ENCODE peak calls at places on chromosomes 12 and 14, in nine cellular contexts. One of them, this sample, is unnamed. For H3K4me1, the result is how much of the 10 kb centered on the place peaks cover.

GRCh38 chr12:28958553-28959195 is 190.4 kb upstream of the FAR2 start:
- DNase-seq in CD8-positive, alpha-beta T cell: no peak
- DNase-seq in MM.1S: no peak
- DNase-seq in CD8-positive, alpha-beta memory T cell: no peak
- DNase-seq in CD4-positive, alpha-beta memory T cell: no peak
- DNase-seq in heart left ventricle: no peak
- DNase-seq in A549: no peak
- DNase-seq in heart right ventricle: no peak
- DNase-seq in hepatocyte: no peak
- DNase-seq in this sample: no peak

GRCh38 chr14:94373708-94374107 is 14.7 kb downstream of the SERPINA1 start:
- DNase-seq in heart right ventricle: no peak
- DNase-seq in heart left ventricle: no peak
- DNase-seq in A549: peak
- DNase-seq in hepatocyte: no peak
- DNase-seq in CD8-positive, alpha-beta T cell: no peak
- DNase-seq in MM.1S: no peak
- DNase-seq in CD4-positive, alpha-beta memory T cell: no peak
- DNase-seq in CD8-positive, alpha-beta memory T cell: no peak
- DNase-seq in this sample: no peak

GRCh38 chr12:113276306-113276705 is 55.0 kb downstream of the TPCN1 start:
- DNase-seq in heart left ventricle: no peak
- DNase-seq in heart right ventricle: no peak
- DNase-seq in MM.1S: no peak
- DNase-seq in hepatocyte: no peak
- DNase-seq in CD4-positive, alpha-beta memory T cell: no peak
- DNase-seq in CD8-positive, alpha-beta memory T cell: no peak
- DNase-seq in CD8-positive, alpha-beta T cell: no peak
- DNase-seq in A549: no peak
- DNase-seq in this sample: no peak

GRCh38 chr12:23771230-23771949 is 178.1 kb downstream of the SOX5 start:
- DNase-seq in CD8-positive, alpha-beta memory T cell: no peak
- DNase-seq in MM.1S: no peak
- DNase-seq in heart left ventricle: peak
- DNase-seq in CD8-positive, alpha-beta T cell: no peak
- DNase-seq in hepatocyte: peak
- DNase-seq in heart right ventricle: peak
- DNase-seq in CD4-positive, alpha-beta memory T cell: no peak
- DNase-seq in A549: no peak
- DNase-seq in this sample: peak

GRCh38 chr14:88229428-88229827 is 93.6 kb downstream of the KCNK10 start:
- DNase-seq in hepatocyte: no peak
- DNase-seq in CD4-positive, alpha-beta memory T cell: no peak
- DNase-seq in heart right ventricle: no peak
- DNase-seq in CD8-positive, alpha-beta T cell: no peak
- DNase-seq in CD8-positive, alpha-beta memory T cell: no peak
- DNase-seq in A549: no peak
- DNase-seq in MM.1S: no peak
- DNase-seq in heart left ventricle: no peak
- DNase-seq in this sample: no peak

GRCh38 chr12:105369014-105369413 is 38.5 kb downstream of the C12orf75 start:
- DNase-seq in CD8-positive, alpha-beta T cell: no peak
- DNase-seq in A549: no peak
- DNase-seq in CD4-positive, alpha-beta memory T cell: no peak
- DNase-seq in hepatocyte: no peak
- DNase-seq in heart left ventricle: no peak
- DNase-seq in MM.1S: no peak
- DNase-seq in CD8-positive, alpha-beta memory T cell: no peak
- DNase-seq in heart right ventricle: no peak
- DNase-seq in this sample: peak

GRCh38 chr14:99522457-99522891 is 41.3 kb downstream of the CCNK start:
- DNase-seq in MM.1S: no peak
- DNase-seq in heart left ventricle: peak
- DNase-seq in heart right ventricle: no peak
- DNase-seq in hepatocyte: peak
- DNase-seq in CD8-positive, alpha-beta memory T cell: no peak
- DNase-seq in CD8-positive, alpha-beta T cell: no peak
- DNase-seq in CD4-positive, alpha-beta memory T cell: no peak
- DNase-seq in A549: peak
- DNase-seq in this sample: peak

GRCh38 chr12:42587564-42588307 is 1.8 kb downstream of the PRICKLE1 start:
- DNase-seq in heart left ventricle: no peak
- DNase-seq in CD8-positive, alpha-beta T cell: no peak
- DNase-seq in heart right ventricle: no peak
- DNase-seq in A549: no peak
- DNase-seq in CD8-positive, alpha-beta memory T cell: no peak
- DNase-seq in hepatocyte: peak
- DNase-seq in CD4-positive, alpha-beta memory T cell: no peak
- DNase-seq in MM.1S: no peak
- DNase-seq in this sample: peak

GRCh38 chr14:34873591-34874385 is 1.4 kb downstream of the BAZ1A start:
- DNase-seq in MM.1S: peak
- DNase-seq in heart right ventricle: peak
- DNase-seq in CD8-positive, alpha-beta memory T cell: peak
- DNase-seq in heart left ventricle: peak
- DNase-seq in A549: peak
- DNase-seq in CD8-positive, alpha-beta T cell: peak
- DNase-seq in hepatocyte: peak
- DNase-seq in CD4-positive, alpha-beta memory T cell: peak
- DNase-seq in this sample: peak

GRCh38 chr14:78606111-78606510 is 435.9 kb downstream of the NRXN3 start:
- DNase-seq in CD8-positive, alpha-beta T cell: no peak
- DNase-seq in A549: no peak
- DNase-seq in MM.1S: no peak
- DNase-seq in hepatocyte: no peak
- DNase-seq in heart left ventricle: no peak
- DNase-seq in CD8-positive, alpha-beta memory T cell: no peak
- DNase-seq in heart right ventricle: no peak
- DNase-seq in CD4-positive, alpha-beta memory T cell: no peak
- DNase-seq in this sample: no peak

GRCh38 chr14:69941768-69942742 is 62.8 kb downstream of the SMOC1 start:
- DNase-seq in MM.1S: no peak
- DNase-seq in CD8-positive, alpha-beta memory T cell: no peak
- DNase-seq in CD4-positive, alpha-beta memory T cell: no peak
- DNase-seq in A549: no peak
- DNase-seq in heart left ventricle: no peak
- DNase-seq in CD8-positive, alpha-beta T cell: no peak
- DNase-seq in hepatocyte: peak
- DNase-seq in heart right ventricle: no peak
- DNase-seq in this sample: no peak

GRCh38 chr14:100402631-100403030 is 79.5 kb downstream of the SLC25A47 start:
- DNase-seq in A549: no peak
- DNase-seq in heart right ventricle: no peak
- DNase-seq in MM.1S: no peak
- DNase-seq in CD8-positive, alpha-beta T cell: no peak
- DNase-seq in heart left ventricle: no peak
- DNase-seq in hepatocyte: no peak
- DNase-seq in CD8-positive, alpha-beta memory T cell: no peak
- DNase-seq in CD4-positive, alpha-beta memory T cell: no peak
- DNase-seq in this sample: no peak

GRCh38 chr14:53391631-53392030 is 238.5 kb upstream of the DDHD1 start:
- DNase-seq in CD4-positive, alpha-beta memory T cell: no peak
- DNase-seq in CD8-positive, alpha-beta memory T cell: no peak
- DNase-seq in A549: no peak
- DNase-seq in heart right ventricle: no peak
- DNase-seq in CD8-positive, alpha-beta T cell: no peak
- DNase-seq in MM.1S: no peak
- DNase-seq in heart left ventricle: no peak
- DNase-seq in hepatocyte: no peak
- DNase-seq in this sample: no peak

GRCh38 chr14:53793790-53794560 is 162.7 kb downstream of the BMP4 start:
- DNase-seq in CD8-positive, alpha-beta memory T cell: no peak
- DNase-seq in CD4-positive, alpha-beta memory T cell: no peak
- DNase-seq in hepatocyte: no peak
- DNase-seq in MM.1S: no peak
- DNase-seq in heart right ventricle: no peak
- DNase-seq in A549: peak
- DNase-seq in heart left ventricle: no peak
- DNase-seq in CD8-positive, alpha-beta T cell: no peak
- DNase-seq in this sample: no peak

GRCh38 chr12:22283006-22283506 is 51.5 kb downstream of the ST8SIA1 start:
- DNase-seq in A549: no peak
- DNase-seq in MM.1S: no peak
- DNase-seq in CD8-positive, alpha-beta memory T cell: no peak
- DNase-seq in heart left ventricle: no peak
- DNase-seq in CD8-positive, alpha-beta T cell: no peak
- DNase-seq in heart right ventricle: no peak
- DNase-seq in hepatocyte: no peak
- DNase-seq in CD4-positive, alpha-beta memory T cell: no peak
- DNase-seq in this sample: no peak

GRCh38 chr14:23555882-23556699 is at the start of gene THTPA:
- DNase-seq in heart right ventricle: peak
- DNase-seq in CD4-positive, alpha-beta memory T cell: peak
- DNase-seq in CD8-positive, alpha-beta memory T cell: peak
- DNase-seq in MM.1S: peak
- DNase-seq in hepatocyte: peak
- DNase-seq in heart left ventricle: peak
- DNase-seq in A549: peak
- DNase-seq in CD8-positive, alpha-beta T cell: peak
- DNase-seq in this sample: peak

GRCh38 chr12:1933342-1933992 is 15.0 kb upstream of the CACNA2D4 start:
- DNase-seq in hepatocyte: no peak
- DNase-seq in CD4-positive, alpha-beta memory T cell: no peak
- DNase-seq in A549: no peak
- DNase-seq in MM.1S: no peak
- DNase-seq in heart right ventricle: no peak
- DNase-seq in heart left ventricle: no peak
- DNase-seq in CD8-positive, alpha-beta T cell: no peak
- DNase-seq in CD8-positive, alpha-beta memory T cell: no peak
- DNase-seq in this sample: no peak
- H3K27ac ChIP-seq in hepatocyte: no peak
- H3K27ac ChIP-seq in CD4-positive, alpha-beta memory T cell: no peak
- H3K27ac ChIP-seq in A549: no peak
- H3K27ac ChIP-seq in MM.1S: no peak
- H3K27ac ChIP-seq in heart right ventricle: no peak
- H3K27ac ChIP-seq in heart left ventricle: no peak
- H3K27ac ChIP-seq in CD8-positive, alpha-beta T cell: no peak
- H3K27ac ChIP-seq in CD8-positive, alpha-beta memory T cell: no peak
- H3K27ac ChIP-seq in this sample: no peak

DNA sequence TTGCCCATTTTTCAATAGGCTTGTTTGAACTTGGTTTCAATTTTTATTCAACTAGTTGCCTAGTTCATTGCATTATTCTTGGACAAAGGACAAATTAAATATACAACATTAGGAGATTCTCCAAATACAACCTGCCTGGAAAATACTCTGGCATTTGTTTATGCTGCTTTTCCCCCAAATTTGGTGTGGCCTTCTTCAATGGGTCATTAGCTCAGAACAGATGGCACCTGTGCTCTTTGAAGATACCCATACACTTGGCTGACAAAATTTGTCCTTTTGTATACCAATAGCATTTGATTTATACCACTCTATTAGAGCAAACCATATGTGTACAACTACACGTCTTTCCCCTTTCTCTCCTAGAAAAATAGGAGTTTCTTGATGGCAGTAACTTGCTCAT is 35.7 kb downstream of the WBP11 start:
- DNase-seq in CD4-positive, alpha-beta memory T cell: no peak
- DNase-seq in heart left ventricle: no peak
- DNase-seq in CD8-positive, alpha-beta T cell: no peak
- DNase-seq in MM.1S: no peak
- DNase-seq in CD8-positive, alpha-beta memory T cell: no peak
- DNase-seq in A549: no peak
- DNase-seq in hepatocyte: no peak
- DNase-seq in heart right ventricle: no peak
- DNase-seq in this sample: no peak
- H3K4me3 ChIP-seq in CD4-positive, alpha-beta memory T cell: no peak
- H3K4me3 ChIP-seq in heart left ventricle: no peak
- H3K4me3 ChIP-seq in CD8-positive, alpha-beta T cell: no peak
- H3K4me3 ChIP-seq in MM.1S: no peak
- H3K4me3 ChIP-seq in CD8-positive, alpha-beta memory T cell: no peak
- H3K4me3 ChIP-seq in A549: no peak
- H3K4me3 ChIP-seq in hepatocyte: peak
- H3K4me3 ChIP-seq in heart right ventricle: no peak
- H3K4me3 ChIP-seq in this sample: no peak

DNA sequence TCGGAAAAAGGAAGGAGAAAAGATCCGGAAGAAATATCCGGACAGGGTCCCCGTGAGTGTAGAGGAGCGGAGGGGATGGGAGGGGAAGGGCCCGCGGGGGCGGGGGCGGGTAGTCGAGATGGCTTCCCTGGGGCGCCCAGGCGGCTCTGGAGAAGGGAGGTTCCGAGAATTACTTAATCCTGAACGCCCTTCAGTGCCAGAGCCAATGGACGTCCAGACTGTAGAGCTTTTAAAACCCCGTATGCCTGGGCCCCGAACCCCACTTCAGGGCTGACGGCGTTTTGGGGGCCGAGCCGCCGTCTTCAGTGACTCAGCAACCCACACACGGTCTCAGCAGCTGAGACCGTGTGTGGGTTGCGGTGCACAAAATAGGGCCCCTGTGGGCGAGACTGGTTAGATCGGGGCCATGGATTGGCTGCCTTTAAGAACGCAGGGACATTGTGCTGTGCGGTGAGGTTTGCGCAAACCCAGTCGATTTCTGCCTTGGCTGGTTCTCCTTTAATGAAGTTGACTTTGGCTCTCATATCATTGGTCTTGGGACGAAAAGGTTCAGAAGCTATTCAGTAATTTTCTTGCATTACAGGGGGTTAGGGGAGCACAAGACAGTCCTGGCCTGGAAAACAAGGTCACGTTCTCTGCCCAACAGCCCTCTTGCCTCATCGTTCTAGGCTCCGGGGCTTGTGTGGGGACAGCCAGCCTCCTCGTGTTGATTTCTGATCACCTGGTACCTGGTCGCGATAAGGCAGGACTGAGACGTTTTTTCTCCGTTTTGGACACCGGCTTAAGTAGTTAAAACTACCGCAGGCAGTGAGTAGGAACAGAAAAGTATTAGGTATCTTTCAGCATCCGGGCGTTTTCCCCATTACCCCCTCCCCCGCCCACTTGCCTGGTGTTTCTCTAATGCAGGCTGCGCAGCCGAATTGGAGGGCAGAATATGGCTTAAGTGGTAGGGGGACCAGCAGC is 772 bp downstream of the GABARAPL1 start:
- DNase-seq in CD4-positive, alpha-beta memory T cell: peak
- DNase-seq in heart right ventricle: peak
- DNase-seq in heart left ventricle: peak
- DNase-seq in CD8-positive, alpha-beta memory T cell: peak
- DNase-seq in A549: peak
- DNase-seq in hepatocyte: peak
- DNase-seq in MM.1S: peak
- DNase-seq in CD8-positive, alpha-beta T cell: peak
- DNase-seq in this sample: peak
- H3K4me1 ChIP-seq in CD4-positive, alpha-beta memory T cell: under half
- H3K4me1 ChIP-seq in heart right ventricle: half or more
- H3K4me1 ChIP-seq in heart left ventricle: under half
- H3K4me1 ChIP-seq in CD8-positive, alpha-beta memory T cell: under half
- H3K4me1 ChIP-seq in A549: under half
- H3K4me1 ChIP-seq in hepatocyte: under half
- H3K4me1 ChIP-seq in MM.1S: under half
- H3K4me1 ChIP-seq in CD8-positive, alpha-beta T cell: under half
- H3K4me1 ChIP-seq in this sample: under half

DNA sequence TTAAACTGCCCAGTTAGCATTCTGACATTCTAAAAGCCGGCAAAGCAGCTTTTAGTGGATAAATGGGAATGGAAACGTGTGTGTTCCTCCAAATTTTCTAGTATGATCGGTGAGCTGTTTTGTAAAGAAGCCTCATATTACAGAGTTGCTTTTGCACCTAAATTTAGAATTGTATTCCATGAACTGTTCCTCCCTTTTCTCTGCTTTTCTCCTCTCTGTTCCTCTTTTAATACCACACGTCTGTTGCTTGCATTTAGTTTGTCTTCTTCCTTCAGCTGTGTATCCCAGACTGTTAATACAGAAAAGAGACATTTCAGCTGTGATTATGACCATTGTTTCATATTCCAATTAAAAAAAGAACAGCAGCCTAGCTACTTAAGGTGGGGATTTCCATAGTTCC is 10.8 kb downstream of the DYRK2 start:
- DNase-seq in MM.1S: no peak
- DNase-seq in CD8-positive, alpha-beta memory T cell: no peak
- DNase-seq in A549: no peak
- DNase-seq in hepatocyte: no peak
- DNase-seq in heart left ventricle: no peak
- DNase-seq in heart right ventricle: no peak
- DNase-seq in CD8-positive, alpha-beta T cell: no peak
- DNase-seq in CD4-positive, alpha-beta memory T cell: no peak
- DNase-seq in this sample: no peak
- H3K27ac ChIP-seq in MM.1S: no peak
- H3K27ac ChIP-seq in CD8-positive, alpha-beta memory T cell: no peak
- H3K27ac ChIP-seq in A549: no peak
- H3K27ac ChIP-seq in hepatocyte: no peak
- H3K27ac ChIP-seq in heart left ventricle: peak
- H3K27ac ChIP-seq in heart right ventricle: no peak
- H3K27ac ChIP-seq in CD8-positive, alpha-beta T cell: no peak
- H3K27ac ChIP-seq in CD4-positive, alpha-beta memory T cell: no peak
- H3K27ac ChIP-seq in this sample: peak

This sample was measured in cardiac muscle cell.